ENCODE peak calls at places on chromosomes 4 and X, in five cellular contexts. One of them, this sample, is unnamed.

GRCh38 chr4:169618286-169618685 is 2.1 kb upstream of the CLCN3 start:
- DNase-seq in A673: no peak
- DNase-seq in thyroid gland: no peak
- DNase-seq in lower lobe of right lung: no peak
- DNase-seq in A549: no peak
- DNase-seq in this sample: no peak

GRCh38 chr4:155032521-155033229 is 175.8 kb upstream of the NPY2R start:
- DNase-seq in lower lobe of right lung: no peak
- DNase-seq in A549: no peak
- DNase-seq in A673: no peak
- DNase-seq in thyroid gland: no peak
- DNase-seq in this sample: no peak

GRCh38 chrX:44915361-44915868 is 42.4 kb downstream of the KDM6A start:
- DNase-seq in thyroid gland: no peak
- DNase-seq in A549: no peak
- DNase-seq in A673: no peak
- DNase-seq in lower lobe of right lung: no peak
- DNase-seq in this sample: no peak

GRCh38 chr4:88728146-88728545 is 30.5 kb upstream of the NAP1L5 start:
- DNase-seq in lower lobe of right lung: no peak
- DNase-seq in A673: no peak
- DNase-seq in A549: no peak
- DNase-seq in thyroid gland: no peak
- DNase-seq in this sample: no peak

GRCh38 chrX:39857780-39858179 is 240.0 kb downstream of the BCOR start:
- DNase-seq in thyroid gland: no peak
- DNase-seq in A549: no peak
- DNase-seq in A673: no peak
- DNase-seq in lower lobe of right lung: no peak
- DNase-seq in this sample: no peak

GRCh38 chr4:147829401-147830101 is 97.7 kb downstream of the ARHGAP10 start:
- DNase-seq in lower lobe of right lung: no peak
- DNase-seq in A673: no peak
- DNase-seq in thyroid gland: peak; percentile 83
- DNase-seq in A549: no peak
- DNase-seq in this sample: no peak

GRCh38 chrX:23756165-23756564 is 13.1 kb upstream of the ACOT9 start:
- DNase-seq in lower lobe of right lung: peak; percentile 49
- DNase-seq in thyroid gland: peak; percentile 39
- DNase-seq in A549: peak; percentile 73
- DNase-seq in A673: peak; percentile 80
- DNase-seq in this sample: peak; percentile 53

GRCh38 chrX:23434356-23434884 is 99.8 kb downstream of the PTCHD1 start:
- DNase-seq in lower lobe of right lung: peak; percentile 65
- DNase-seq in A549: no peak
- DNase-seq in thyroid gland: peak; percentile 51
- DNase-seq in A673: no peak
- DNase-seq in this sample: no peak

GRCh38 chrX:16664059-16664458 is 14.1 kb downstream of the S100G start:
- DNase-seq in A549: no peak
- DNase-seq in lower lobe of right lung: no peak
- DNase-seq in thyroid gland: no peak
- DNase-seq in A673: peak; percentile 11
- DNase-seq in this sample: no peak
- H3K27ac ChIP-seq in A549: no peak overlapping the region
- H3K27ac ChIP-seq in lower lobe of right lung: no peak overlapping the region
- H3K27ac ChIP-seq in thyroid gland: no peak overlapping the region
- H3K27ac ChIP-seq in A673: no peak overlapping the region
- H3K27ac ChIP-seq in this sample: no peak overlapping the region

DNA sequence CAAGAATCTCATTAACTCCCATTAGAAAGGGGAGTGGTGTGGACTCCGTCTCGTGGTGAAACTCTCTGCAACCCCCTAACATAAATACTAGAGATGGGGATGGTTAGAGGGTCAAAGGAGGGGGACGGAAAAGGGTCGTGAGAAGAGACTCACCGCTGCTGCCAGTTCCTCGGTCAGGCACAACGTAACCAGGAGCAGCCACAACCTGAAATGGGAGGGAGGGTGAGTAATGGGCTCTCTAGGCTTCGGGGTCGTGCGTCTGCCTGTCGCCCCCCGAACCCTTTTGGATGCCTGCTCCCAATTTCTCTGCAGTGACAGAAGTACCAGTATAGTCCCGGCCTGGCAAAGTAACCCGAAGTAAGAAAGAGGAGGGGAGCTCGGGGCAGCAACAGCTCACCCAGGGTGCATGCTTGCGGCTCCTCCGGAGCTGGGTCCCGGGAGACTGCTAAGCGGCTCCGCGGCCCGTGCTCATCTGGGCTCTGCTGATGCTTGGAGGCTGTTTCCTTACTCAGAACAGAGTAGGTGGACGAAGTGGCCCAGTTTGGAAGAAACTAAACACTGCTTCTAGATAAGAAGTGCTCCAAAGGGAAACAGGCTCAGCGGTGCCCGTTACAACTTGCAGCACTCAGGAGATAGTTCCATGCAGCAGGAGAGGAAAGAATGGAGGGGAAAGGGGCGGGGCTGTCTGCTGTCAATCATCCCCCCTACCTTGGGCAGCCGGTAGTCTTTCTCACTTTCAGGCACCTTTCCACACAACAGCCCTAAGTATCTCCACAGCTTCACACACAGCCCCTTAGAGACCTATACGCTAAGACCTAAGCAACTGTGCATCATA is at the start of gene COL4A6:
- DNase-seq in thyroid gland: peak; percentile 37
- DNase-seq in A673: no peak
- DNase-seq in lower lobe of right lung: peak; percentile 27
- DNase-seq in A549: peak; percentile 49
- DNase-seq in this sample: no peak
- H3K4me3 ChIP-seq in thyroid gland: no peak within 1 kb of the TSS
- H3K4me3 ChIP-seq in A673: no peak within 1 kb of the TSS
- H3K4me3 ChIP-seq in lower lobe of right lung: peak within 1 kb of the TSS; percentile 50
- H3K4me3 ChIP-seq in A549: peak within 1 kb of the TSS; percentile 90
- H3K4me3 ChIP-seq in this sample: no peak within 1 kb of the TSS

GRCh38 chr4:168318266-168318895 is at the start of gene DDX60:
- DNase-seq in thyroid gland: peak; percentile 83
- DNase-seq in lower lobe of right lung: peak; percentile 85
- DNase-seq in A549: peak; percentile 75
- DNase-seq in A673: peak; percentile 75
- DNase-seq in this sample: peak; percentile 76
- H3K27ac ChIP-seq in thyroid gland: peak within 1 kb of the TSS; percentile 98
- H3K27ac ChIP-seq in lower lobe of right lung: peak within 1 kb of the TSS; percentile 100
- H3K27ac ChIP-seq in A549: peak within 1 kb of the TSS; percentile 98
- H3K27ac ChIP-seq in A673: peak within 1 kb of the TSS; percentile 81
- H3K27ac ChIP-seq in this sample: peak within 1 kb of the TSS; percentile 90

DNA sequence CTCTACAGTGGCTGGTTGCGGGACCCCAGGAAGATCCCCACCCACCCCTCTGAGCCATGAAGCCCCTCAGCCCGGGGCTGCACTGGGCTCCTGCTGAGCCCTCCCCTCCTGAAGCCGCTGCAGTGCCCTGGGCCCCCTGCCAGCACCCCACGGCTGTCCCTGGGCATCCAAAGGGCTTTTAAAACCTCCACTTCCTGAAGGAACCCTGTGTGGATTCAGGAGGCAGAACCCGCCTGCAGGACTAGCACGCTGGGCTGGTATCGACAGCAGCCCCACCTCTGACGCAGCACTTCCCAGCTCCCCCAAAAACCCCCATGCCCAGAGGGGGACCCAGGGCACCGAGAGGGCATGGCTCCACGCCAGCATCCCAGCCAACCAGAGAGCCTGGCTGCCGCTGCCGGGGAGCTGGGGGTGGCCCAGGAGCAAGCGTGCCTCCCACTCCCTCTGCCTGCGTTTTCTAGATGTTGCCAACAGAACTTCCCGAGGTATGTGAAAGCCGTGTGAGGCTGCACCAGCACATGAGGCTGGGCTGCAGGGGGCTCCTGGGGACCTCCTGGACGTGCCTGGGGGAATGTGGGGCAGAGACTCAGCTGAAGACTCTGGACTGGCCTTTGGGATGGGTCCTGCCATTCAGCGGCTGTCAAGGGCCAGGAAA is 6.3 kb downstream of the MXD4 start:
- DNase-seq in A673: peak; percentile 54
- DNase-seq in lower lobe of right lung: peak; percentile 49
- DNase-seq in A549: no peak
- DNase-seq in thyroid gland: peak; percentile 76
- DNase-seq in this sample: no peak
- H3K4me3 ChIP-seq in A673: no peak overlapping the region
- H3K4me3 ChIP-seq in lower lobe of right lung: peak overlapping the region; percentile 20
- H3K4me3 ChIP-seq in A549: no peak overlapping the region
- H3K4me3 ChIP-seq in thyroid gland: peak overlapping the region; percentile 3
- H3K4me3 ChIP-seq in this sample: no peak overlapping the region

GRCh38 chr4:38664704-38665401 is 854 bp downstream of the KLF3 start:
- DNase-seq in thyroid gland: peak; percentile 74
- DNase-seq in lower lobe of right lung: peak; percentile 77
- DNase-seq in A673: peak; percentile 69
- DNase-seq in A549: peak; percentile 62
- DNase-seq in this sample: peak; percentile 76

GRCh38 chr4:38661371-38661770 is 2.6 kb upstream of the KLF3 start:
- DNase-seq in A549: no peak
- DNase-seq in A673: no peak
- DNase-seq in thyroid gland: no peak
- DNase-seq in lower lobe of right lung: no peak
- DNase-seq in this sample: no peak

GRCh38 chr4:38665846-38666490 is 2.0 kb downstream of the KLF3 start:
- DNase-seq in lower lobe of right lung: no peak
- DNase-seq in A549: no peak
- DNase-seq in A673: no peak
- DNase-seq in thyroid gland: no peak
- DNase-seq in this sample: no peak

GRCh38 chr4:38663021-38663800 is 788 bp upstream of the KLF3 start:
- DNase-seq in thyroid gland: no peak
- DNase-seq in lower lobe of right lung: no peak
- DNase-seq in A673: no peak
- DNase-seq in A549: peak; percentile 38
- DNase-seq in this sample: peak; percentile 64

GRCh38 chr4:38663801-38664703 is at the start of gene KLF3:
- DNase-seq in A549: peak; percentile 83
- DNase-seq in A673: peak; percentile 86
- DNase-seq in lower lobe of right lung: peak; percentile 97
- DNase-seq in thyroid gland: peak; percentile 95
- DNase-seq in this sample: peak; percentile 89
- H3K27ac ChIP-seq in A549: peak within 1 kb of the TSS; percentile 99
- H3K27ac ChIP-seq in A673: peak within 1 kb of the TSS; percentile 98
- H3K27ac ChIP-seq in lower lobe of right lung: peak within 1 kb of the TSS; percentile 100
- H3K27ac ChIP-seq in thyroid gland: peak within 1 kb of the TSS; percentile 99
- H3K27ac ChIP-seq in this sample: peak within 1 kb of the TSS; percentile 86

DNA sequence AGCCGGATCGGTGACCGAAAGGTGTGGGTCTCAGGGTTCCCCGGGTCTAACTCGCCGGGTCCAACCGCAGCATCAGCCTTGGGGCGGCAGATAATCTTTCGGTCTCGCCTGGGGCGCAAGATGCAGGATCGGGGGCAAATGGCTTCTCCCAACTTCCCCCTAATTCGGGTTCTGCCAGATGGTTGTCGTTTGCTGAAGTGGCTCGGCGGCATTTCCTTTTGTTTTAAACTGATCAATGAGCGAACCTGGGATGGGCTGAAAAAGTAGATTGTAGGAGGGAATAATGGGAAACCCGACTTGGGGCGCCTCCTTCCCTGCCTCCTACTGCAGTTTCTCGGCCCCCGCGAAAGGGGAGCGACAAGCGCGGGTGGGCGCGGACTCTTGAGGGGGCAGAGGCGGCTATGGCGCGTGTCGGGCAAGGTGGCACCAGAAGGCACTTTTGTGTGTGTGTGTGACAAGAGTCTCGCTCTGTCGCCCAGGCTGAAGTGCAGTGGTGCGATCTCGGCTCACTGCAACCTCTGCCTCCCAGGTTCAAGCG is 3.1 kb downstream of the PDGFRA start:
- DNase-seq in lower lobe of right lung: no peak
- DNase-seq in A549: no peak
- DNase-seq in thyroid gland: no peak
- DNase-seq in A673: no peak
- DNase-seq in this sample: no peak
- H3K4me3 ChIP-seq in lower lobe of right lung: peak overlapping the region; percentile 59
- H3K4me3 ChIP-seq in A549: peak overlapping the region; percentile 37
- H3K4me3 ChIP-seq in thyroid gland: peak overlapping the region; percentile 26
- H3K4me3 ChIP-seq in A673: no peak overlapping the region
- H3K4me3 ChIP-seq in this sample: no peak overlapping the region

DNA sequence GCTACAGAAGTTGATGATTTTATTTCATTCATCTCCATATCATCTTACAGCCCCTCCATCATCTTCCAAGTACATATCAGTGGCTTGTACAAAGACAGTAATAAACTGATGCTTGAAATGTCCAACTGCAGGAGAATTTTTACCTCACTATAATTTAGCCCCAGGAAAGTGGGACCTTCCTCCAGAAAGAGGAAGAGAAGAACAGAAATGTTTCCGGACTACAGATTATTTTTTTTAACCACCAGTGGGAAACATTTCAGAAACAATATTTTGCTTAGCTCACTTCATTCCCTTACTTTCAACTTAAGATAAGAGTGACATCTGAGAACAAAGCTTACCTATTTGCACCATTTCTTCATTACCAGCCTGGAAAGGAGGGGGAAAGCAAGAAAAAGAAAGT is 2.0 kb downstream of the ADAMTS3 start:
- DNase-seq in A549: no peak
- DNase-seq in thyroid gland: no peak
- DNase-seq in A673: no peak
- DNase-seq in lower lobe of right lung: no peak
- DNase-seq in this sample: no peak
- H3K27ac ChIP-seq in A549: no peak overlapping the region
- H3K27ac ChIP-seq in thyroid gland: peak overlapping the region; percentile 26
- H3K27ac ChIP-seq in A673: no peak overlapping the region
- H3K27ac ChIP-seq in lower lobe of right lung: no peak overlapping the region
- H3K27ac ChIP-seq in this sample: no peak overlapping the region